ENCODE peak calls at places on chromosomes 16 and 17, in eight cellular contexts. One of them, this sample, is unnamed. For H3K27me3, the result is how much of the 10 kb centered on the place peaks cover.

GRCh38 chr16:63697736-63698135 is 1424.1 kb downstream of the CDH11 start:
- DNase-seq in body of pancreas: no peak
- DNase-seq in BJ: no peak
- DNase-seq in Caco-2: no peak
- DNase-seq in esophagus squamous epithelium: no peak
- DNase-seq in IMR-90: no peak
- DNase-seq in Panc1: no peak
- DNase-seq in mammary epithelial cell: no peak
- DNase-seq in this sample: no peak

GRCh38 chr17:48093341-48094045 is 7.8 kb downstream of the CBX1 start:
- DNase-seq in body of pancreas: no peak
- DNase-seq in esophagus squamous epithelium: no peak
- DNase-seq in Panc1: no peak
- DNase-seq in Caco-2: peak
- DNase-seq in mammary epithelial cell: no peak
- DNase-seq in BJ: no peak
- DNase-seq in IMR-90: no peak
- DNase-seq in this sample: no peak

GRCh38 chr17:61289408-61290385 is 109.9 kb upstream of the TBX2 start:
- DNase-seq in BJ: no peak
- DNase-seq in IMR-90: no peak
- DNase-seq in Caco-2: no peak
- DNase-seq in mammary epithelial cell: no peak
- DNase-seq in body of pancreas: no peak
- DNase-seq in esophagus squamous epithelium: no peak
- DNase-seq in Panc1: no peak
- DNase-seq in this sample: no peak

GRCh38 chr17:29585080-29585751 is 4.2 kb downstream of the GIT1 start:
- DNase-seq in body of pancreas: peak
- DNase-seq in BJ: no peak
- DNase-seq in esophagus squamous epithelium: no peak
- DNase-seq in IMR-90: no peak
- DNase-seq in Panc1: no peak
- DNase-seq in mammary epithelial cell: no peak
- DNase-seq in Caco-2: no peak
- DNase-seq in this sample: no peak

GRCh38 chr17:56910509-56911235 is 3.2 kb downstream of the TRIM25 start:
- DNase-seq in mammary epithelial cell: no peak
- DNase-seq in BJ: no peak
- DNase-seq in IMR-90: no peak
- DNase-seq in body of pancreas: no peak
- DNase-seq in Panc1: no peak
- DNase-seq in Caco-2: no peak
- DNase-seq in esophagus squamous epithelium: no peak
- DNase-seq in this sample: no peak

GRCh38 chr17:83192161-83192788 is 112.9 kb downstream of the METRNL start:
- DNase-seq in Caco-2: peak
- DNase-seq in Panc1: no peak
- DNase-seq in IMR-90: peak
- DNase-seq in body of pancreas: peak
- DNase-seq in BJ: peak
- DNase-seq in mammary epithelial cell: no peak
- DNase-seq in esophagus squamous epithelium: no peak
- DNase-seq in this sample: no peak

GRCh38 chr17:59401725-59402124 is 70.3 kb downstream of the YPEL2 start:
- DNase-seq in esophagus squamous epithelium: no peak
- DNase-seq in Panc1: no peak
- DNase-seq in IMR-90: no peak
- DNase-seq in mammary epithelial cell: no peak
- DNase-seq in Caco-2: no peak
- DNase-seq in BJ: no peak
- DNase-seq in body of pancreas: no peak
- DNase-seq in this sample: no peak

GRCh38 chr17:28471127-28471453 is 2.4 kb upstream of the SLC13A2 start:
- DNase-seq in mammary epithelial cell: peak
- DNase-seq in esophagus squamous epithelium: no peak
- DNase-seq in body of pancreas: no peak
- DNase-seq in Panc1: no peak
- DNase-seq in Caco-2: no peak
- DNase-seq in BJ: no peak
- DNase-seq in IMR-90: no peak
- DNase-seq in this sample: peak

GRCh38 chr17:77354721-77355455 is 214.1 kb downstream of the SEC14L1 start:
- DNase-seq in body of pancreas: peak
- DNase-seq in Panc1: no peak
- DNase-seq in mammary epithelial cell: peak
- DNase-seq in IMR-90: peak
- DNase-seq in Caco-2: no peak
- DNase-seq in BJ: peak
- DNase-seq in esophagus squamous epithelium: no peak
- DNase-seq in this sample: peak

GRCh38 chr17:13016881-13017622 is 775 bp downstream of the ELAC2 start:
- DNase-seq in mammary epithelial cell: peak
- DNase-seq in BJ: no peak
- DNase-seq in body of pancreas: no peak
- DNase-seq in Panc1: no peak
- DNase-seq in IMR-90: peak
- DNase-seq in Caco-2: no peak
- DNase-seq in esophagus squamous epithelium: no peak
- DNase-seq in this sample: peak

GRCh38 chr16:565420-566330 is 1.1 kb upstream of the NHLRC4 start:
- DNase-seq in esophagus squamous epithelium: no peak
- DNase-seq in Caco-2: no peak
- DNase-seq in mammary epithelial cell: no peak
- DNase-seq in BJ: no peak
- DNase-seq in body of pancreas: no peak
- DNase-seq in Panc1: no peak
- DNase-seq in IMR-90: peak
- DNase-seq in this sample: no peak

GRCh38 chr16:85083051-85083639 is 29.1 kb downstream of the CIBAR2 start:
- DNase-seq in Panc1: no peak
- DNase-seq in IMR-90: peak
- DNase-seq in BJ: no peak
- DNase-seq in body of pancreas: no peak
- DNase-seq in Caco-2: no peak
- DNase-seq in mammary epithelial cell: no peak
- DNase-seq in esophagus squamous epithelium: no peak
- DNase-seq in this sample: no peak

GRCh38 chr16:85537795-85538401 is 75.2 kb upstream of the GSE1 start:
- DNase-seq in body of pancreas: no peak
- DNase-seq in esophagus squamous epithelium: no peak
- DNase-seq in BJ: no peak
- DNase-seq in Panc1: no peak
- DNase-seq in IMR-90: no peak
- DNase-seq in mammary epithelial cell: no peak
- DNase-seq in Caco-2: no peak
- DNase-seq in this sample: no peak

GRCh38 chr16:82671743-82672142 is 45.0 kb downstream of the CDH13 start:
- DNase-seq in Caco-2: no peak
- DNase-seq in body of pancreas: no peak
- DNase-seq in mammary epithelial cell: no peak
- DNase-seq in Panc1: no peak
- DNase-seq in esophagus squamous epithelium: no peak
- DNase-seq in IMR-90: no peak
- DNase-seq in BJ: no peak
- DNase-seq in this sample: no peak

GRCh38 chr17:41534899-41535546 is 6.9 kb upstream of the KRT19 start:
- DNase-seq in Panc1: no peak
- DNase-seq in BJ: no peak
- DNase-seq in mammary epithelial cell: no peak
- DNase-seq in IMR-90: no peak
- DNase-seq in body of pancreas: no peak
- DNase-seq in esophagus squamous epithelium: no peak
- DNase-seq in Caco-2: no peak
- DNase-seq in this sample: no peak

GRCh38 chr17:82023447-82024241 is 539 bp downstream of the LRRC45 start:
- DNase-seq in esophagus squamous epithelium: no peak
- DNase-seq in body of pancreas: peak
- DNase-seq in Caco-2: no peak
- DNase-seq in Panc1: no peak
- DNase-seq in IMR-90: peak
- DNase-seq in mammary epithelial cell: peak
- DNase-seq in BJ: no peak
- DNase-seq in this sample: no peak

GRCh38 chr16:67942510-67943255 is 1.2 kb downstream of the LCAT start:
- DNase-seq in BJ: no peak
- DNase-seq in esophagus squamous epithelium: no peak
- DNase-seq in body of pancreas: no peak
- DNase-seq in Panc1: no peak
- DNase-seq in mammary epithelial cell: no peak
- DNase-seq in IMR-90: no peak
- DNase-seq in Caco-2: no peak
- DNase-seq in this sample: no peak
- TF ChIP-seq CTCF in BJ: no peak
- TF ChIP-seq CTCF in esophagus squamous epithelium: no peak
- TF ChIP-seq CTCF in body of pancreas: no peak
- TF ChIP-seq CTCF in Panc1: no peak
- TF ChIP-seq CTCF in mammary epithelial cell: no peak
- TF ChIP-seq CTCF in IMR-90: no peak
- TF ChIP-seq CTCF in Caco-2: no peak
- TF ChIP-seq CTCF in this sample: no peak

GRCh38 chr16:86580798-86581185 is 2.4 kb downstream of the FOXL1 start:
- DNase-seq in Panc1: no peak
- DNase-seq in Caco-2: no peak
- DNase-seq in mammary epithelial cell: no peak
- DNase-seq in esophagus squamous epithelium: no peak
- DNase-seq in IMR-90: no peak
- DNase-seq in body of pancreas: no peak
- DNase-seq in BJ: no peak
- DNase-seq in this sample: no peak
- H3K27me3 ChIP-seq in Panc1: under half
- H3K27me3 ChIP-seq in Caco-2: under half
- H3K27me3 ChIP-seq in mammary epithelial cell: under half
- H3K27me3 ChIP-seq in esophagus squamous epithelium: under half
- H3K27me3 ChIP-seq in IMR-90: under half
- H3K27me3 ChIP-seq in body of pancreas: under half
- H3K27me3 ChIP-seq in BJ: under half
- H3K27me3 ChIP-seq in this sample: under half

DNA sequence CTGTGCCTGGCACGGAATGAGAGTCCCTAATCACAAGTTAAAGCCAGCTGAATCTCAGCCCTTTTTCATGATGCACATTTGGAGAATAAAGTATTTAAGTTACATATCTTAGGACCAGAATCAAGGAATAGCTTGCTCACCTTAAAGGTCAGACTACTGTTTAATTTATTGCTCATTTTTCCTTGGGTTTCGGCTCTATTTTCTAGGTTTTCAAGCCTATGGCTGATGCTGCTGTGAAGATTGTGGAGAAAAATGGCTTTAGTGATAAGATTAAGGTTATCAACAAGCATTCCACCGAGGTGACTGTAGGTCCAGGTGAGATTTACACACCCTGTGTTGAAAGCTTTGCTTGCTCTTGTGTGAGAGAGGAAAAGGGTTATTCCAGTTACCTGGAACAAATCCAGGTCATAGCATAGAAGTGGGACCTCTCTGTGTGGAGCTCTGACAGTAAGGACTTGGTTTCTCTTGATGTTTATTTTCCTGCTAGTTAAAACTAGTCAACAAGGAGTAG is 18.1 kb downstream of the PRMT7 start:
- DNase-seq in mammary epithelial cell: no peak
- DNase-seq in esophagus squamous epithelium: no peak
- DNase-seq in Caco-2: peak
- DNase-seq in body of pancreas: no peak
- DNase-seq in IMR-90: no peak
- DNase-seq in Panc1: no peak
- DNase-seq in BJ: no peak
- DNase-seq in this sample: no peak
- TF ChIP-seq CTCF in mammary epithelial cell: no peak
- TF ChIP-seq CTCF in esophagus squamous epithelium: no peak
- TF ChIP-seq CTCF in Caco-2: no peak
- TF ChIP-seq CTCF in body of pancreas: no peak
- TF ChIP-seq CTCF in IMR-90: no peak
- TF ChIP-seq CTCF in Panc1: no peak
- TF ChIP-seq CTCF in BJ: no peak
- TF ChIP-seq CTCF in this sample: no peak

GRCh38 chr17:7261377-7262191 is 694 bp downstream of the CLDN7 start:
- DNase-seq in mammary epithelial cell: no peak
- DNase-seq in esophagus squamous epithelium: no peak
- DNase-seq in Caco-2: no peak
- DNase-seq in body of pancreas: peak
- DNase-seq in BJ: no peak
- DNase-seq in IMR-90: no peak
- DNase-seq in Panc1: no peak
- DNase-seq in this sample: no peak

GRCh38 chr17:7263801-7264078 is 1.5 kb upstream of the CLDN7 start:
- DNase-seq in Panc1: no peak
- DNase-seq in IMR-90: no peak
- DNase-seq in esophagus squamous epithelium: no peak
- DNase-seq in Caco-2: no peak
- DNase-seq in BJ: no peak
- DNase-seq in body of pancreas: no peak
- DNase-seq in mammary epithelial cell: no peak
- DNase-seq in this sample: no peak

GRCh38 chr17:7260601-7261376 is 1.5 kb downstream of the CLDN7 start:
- DNase-seq in esophagus squamous epithelium: no peak
- DNase-seq in Caco-2: peak
- DNase-seq in mammary epithelial cell: no peak
- DNase-seq in body of pancreas: peak
- DNase-seq in Panc1: no peak
- DNase-seq in IMR-90: no peak
- DNase-seq in BJ: no peak
- DNase-seq in this sample: peak

GRCh38 chr17:7263071-7263800 is 958 bp upstream of the CLDN7 start:
- DNase-seq in Panc1: no peak
- DNase-seq in BJ: no peak
- DNase-seq in IMR-90: no peak
- DNase-seq in Caco-2: peak
- DNase-seq in mammary epithelial cell: no peak
- DNase-seq in esophagus squamous epithelium: no peak
- DNase-seq in body of pancreas: peak
- DNase-seq in this sample: peak

DNA sequence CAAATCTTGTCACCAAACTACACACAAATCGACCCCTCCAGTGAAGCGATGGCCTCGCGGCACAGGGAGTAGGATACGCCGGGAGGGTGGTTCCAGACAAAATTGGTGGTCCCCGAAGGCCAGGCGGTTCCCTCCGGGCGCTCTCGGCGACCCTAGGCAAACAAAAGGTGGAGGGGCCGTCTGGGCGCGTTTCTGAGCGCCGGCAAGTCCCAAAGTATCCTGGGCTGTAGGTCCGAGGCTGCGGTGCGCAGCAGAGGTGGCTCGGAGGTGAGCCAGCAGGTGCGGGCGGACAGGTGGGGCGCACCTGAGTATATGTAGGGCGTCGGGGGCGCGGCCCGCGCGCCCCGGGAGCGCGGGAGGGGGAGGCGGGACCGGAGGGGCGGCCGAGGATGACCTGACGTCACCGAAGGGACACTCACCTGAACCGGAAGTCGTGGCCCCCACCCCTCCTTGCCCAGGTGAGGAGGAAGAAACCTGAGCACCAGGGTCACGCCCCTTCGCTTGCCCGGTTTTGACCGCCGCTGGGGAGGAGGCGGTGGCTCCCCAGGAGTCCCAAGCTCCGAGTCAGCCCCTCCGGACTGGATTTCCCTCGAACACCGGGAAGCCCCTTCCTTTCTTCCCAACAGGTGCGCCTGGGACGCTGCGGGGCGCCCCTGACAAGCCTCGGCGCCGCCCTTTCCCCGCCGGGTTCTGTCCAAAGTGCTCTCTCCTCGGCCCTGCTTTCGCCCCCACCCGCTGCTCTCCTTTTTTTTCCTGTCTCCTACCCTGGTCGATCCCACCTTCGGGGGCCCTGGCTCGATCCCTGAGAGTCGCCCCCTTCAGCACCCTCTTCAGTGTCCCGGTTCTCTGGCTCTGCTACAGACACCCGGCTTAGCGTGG is at the start of gene CLDN7:
- DNase-seq in Caco-2: peak
- DNase-seq in mammary epithelial cell: no peak
- DNase-seq in Panc1: no peak
- DNase-seq in body of pancreas: peak
- DNase-seq in esophagus squamous epithelium: no peak
- DNase-seq in BJ: no peak
- DNase-seq in IMR-90: no peak
- DNase-seq in this sample: peak
- H3K27me3 ChIP-seq in Caco-2: under half
- H3K27me3 ChIP-seq in mammary epithelial cell: under half
- H3K27me3 ChIP-seq in Panc1: under half
- H3K27me3 ChIP-seq in body of pancreas: under half
- H3K27me3 ChIP-seq in esophagus squamous epithelium: under half
- H3K27me3 ChIP-seq in BJ: under half
- H3K27me3 ChIP-seq in IMR-90: under half
- H3K27me3 ChIP-seq in this sample: under half